ENCODE peak calls at places on chromosomes 6 and 20, in seven cellular contexts. One of them, this sample, is unnamed.

GRCh38 chr6:6008648-6009421 is 2.1 kb upstream of the NRN1 start:
- DNase-seq in stomach: peak; percentile 40
- DNase-seq in endothelial cell of umbilical vein: peak; percentile 86
- DNase-seq in H1: no peak
- DNase-seq in HCT116: peak; percentile 36
- DNase-seq in breast epithelium: no peak
- DNase-seq in HepG2: peak; percentile 23
- DNase-seq in this sample: no peak

GRCh38 chr6:40164345-40164755 is 230.1 kb upstream of the MOCS1 start:
- DNase-seq in stomach: no peak
- DNase-seq in endothelial cell of umbilical vein: no peak
- DNase-seq in H1: no peak
- DNase-seq in HCT116: no peak
- DNase-seq in breast epithelium: no peak
- DNase-seq in HepG2: no peak
- DNase-seq in this sample: no peak

GRCh38 chr6:105382918-105383317 is 20.0 kb downstream of the PREP start:
- DNase-seq in stomach: no peak
- DNase-seq in endothelial cell of umbilical vein: peak; percentile 19
- DNase-seq in H1: no peak
- DNase-seq in HCT116: no peak
- DNase-seq in breast epithelium: no peak
- DNase-seq in HepG2: no peak
- DNase-seq in this sample: no peak

GRCh38 chr6:105900120-105900937 is 185.8 kb upstream of the PRDM1 start:
- DNase-seq in stomach: no peak
- DNase-seq in endothelial cell of umbilical vein: peak; percentile 79
- DNase-seq in H1: no peak
- DNase-seq in HCT116: no peak
- DNase-seq in breast epithelium: no peak
- DNase-seq in HepG2: no peak
- DNase-seq in this sample: peak; percentile 86

GRCh38 chr6:139407718-139408222 is 33.3 kb upstream of the CITED2 start:
- DNase-seq in stomach: no peak
- DNase-seq in endothelial cell of umbilical vein: no peak
- DNase-seq in H1: no peak
- DNase-seq in HCT116: no peak
- DNase-seq in breast epithelium: no peak
- DNase-seq in HepG2: no peak
- DNase-seq in this sample: peak; percentile 26

GRCh38 chr6:66772785-66773184 is 1065.8 kb upstream of the EYS start:
- DNase-seq in stomach: no peak
- DNase-seq in endothelial cell of umbilical vein: no peak
- DNase-seq in H1: no peak
- DNase-seq in HCT116: no peak
- DNase-seq in breast epithelium: no peak
- DNase-seq in HepG2: no peak
- DNase-seq in this sample: no peak

GRCh38 chr6:75326557-75327258 is 42.1 kb upstream of the TMEM30A start:
- DNase-seq in stomach: no peak
- DNase-seq in endothelial cell of umbilical vein: no peak
- DNase-seq in H1: no peak
- DNase-seq in HCT116: no peak
- DNase-seq in breast epithelium: no peak
- DNase-seq in HepG2: no peak
- DNase-seq in this sample: no peak

GRCh38 chr6:43508481-43509141 is 1.5 kb downstream of the LRRC73 start:
- DNase-seq in stomach: no peak
- DNase-seq in endothelial cell of umbilical vein: no peak
- DNase-seq in H1: no peak
- DNase-seq in HCT116: no peak
- DNase-seq in breast epithelium: no peak
- DNase-seq in HepG2: no peak
- DNase-seq in this sample: no peak

GRCh38 chr20:6583134-6583738 is 184.2 kb upstream of the BMP2 start:
- DNase-seq in stomach: peak; percentile 49
- DNase-seq in endothelial cell of umbilical vein: peak; percentile 78
- DNase-seq in H1: peak; percentile 7
- DNase-seq in HCT116: no peak
- DNase-seq in breast epithelium: no peak
- DNase-seq in HepG2: peak; percentile 61
- DNase-seq in this sample: no peak

GRCh38 chr6:116990679-116991078 is 113.6 kb downstream of the RFX6 start:
- DNase-seq in stomach: no peak
- DNase-seq in endothelial cell of umbilical vein: no peak
- DNase-seq in H1: no peak
- DNase-seq in HCT116: no peak
- DNase-seq in breast epithelium: no peak
- DNase-seq in HepG2: no peak
- DNase-seq in this sample: no peak

GRCh38 chr6:105816875-105817274 is 269.3 kb upstream of the PRDM1 start:
- DNase-seq in stomach: no peak
- DNase-seq in endothelial cell of umbilical vein: no peak
- DNase-seq in H1: no peak
- DNase-seq in HCT116: no peak
- DNase-seq in breast epithelium: no peak
- DNase-seq in HepG2: no peak
- DNase-seq in this sample: no peak

GRCh38 chr6:30893001-30893591 is 8.8 kb downstream of the DDR1 start:
- DNase-seq in stomach: no peak
- DNase-seq in endothelial cell of umbilical vein: no peak
- DNase-seq in H1: no peak
- DNase-seq in HCT116: no peak
- DNase-seq in breast epithelium: no peak
- DNase-seq in HepG2: no peak
- DNase-seq in this sample: no peak

GRCh38 chr6:13615802-13616140 is 636 bp downstream of the NOL7 start:
- DNase-seq in stomach: peak; percentile 45
- DNase-seq in endothelial cell of umbilical vein: no peak
- DNase-seq in H1: no peak
- DNase-seq in HCT116: no peak
- DNase-seq in breast epithelium: no peak
- DNase-seq in HepG2: no peak
- DNase-seq in this sample: no peak

GRCh38 chr6:157188213-157188612 is 135.1 kb downstream of the TMEM242 start:
- DNase-seq in stomach: no peak
- DNase-seq in endothelial cell of umbilical vein: no peak
- DNase-seq in H1: no peak
- DNase-seq in HCT116: no peak
- DNase-seq in breast epithelium: no peak
- DNase-seq in HepG2: no peak
- DNase-seq in this sample: no peak

GRCh38 chr6:106512048-106512957 is 117.0 kb downstream of the RTN4IP1 start:
- DNase-seq in stomach: peak; percentile 84
- DNase-seq in endothelial cell of umbilical vein: peak; percentile 71
- DNase-seq in H1: no peak
- DNase-seq in HCT116: no peak
- DNase-seq in breast epithelium: peak; percentile 79
- DNase-seq in HepG2: peak; percentile 68
- DNase-seq in this sample: no peak

GRCh38 chr6:1129141-1129540 is 182.8 kb upstream of the FOXQ1 start:
- DNase-seq in stomach: no peak
- DNase-seq in endothelial cell of umbilical vein: no peak
- DNase-seq in H1: no peak
- DNase-seq in HCT116: no peak
- DNase-seq in breast epithelium: no peak
- DNase-seq in HepG2: no peak
- DNase-seq in this sample: no peak

GRCh38 chr6:105346052-105346451 is 56.8 kb downstream of the PREP start:
- DNase-seq in stomach: no peak
- DNase-seq in endothelial cell of umbilical vein: no peak
- DNase-seq in H1: no peak
- DNase-seq in HCT116: no peak
- DNase-seq in breast epithelium: no peak
- DNase-seq in HepG2: peak; percentile 41
- DNase-seq in this sample: no peak

GRCh38 chr6:74368746-74369145 is 672.7 kb downstream of the CD109 start:
- DNase-seq in stomach: no peak
- DNase-seq in endothelial cell of umbilical vein: no peak
- DNase-seq in H1: no peak
- DNase-seq in HCT116: no peak
- DNase-seq in breast epithelium: no peak
- DNase-seq in HepG2: no peak
- DNase-seq in this sample: no peak

GRCh38 chr6:38792356-38792755 is 77.2 kb downstream of the DNAH8 start:
- DNase-seq in stomach: no peak
- DNase-seq in endothelial cell of umbilical vein: no peak
- DNase-seq in H1: no peak
- DNase-seq in HCT116: no peak
- DNase-seq in breast epithelium: no peak
- DNase-seq in HepG2: no peak
- DNase-seq in this sample: no peak

GRCh38 chr6:152636675-152637421 is at the start of gene SYNE1:
- DNase-seq in stomach: peak; percentile 57
- DNase-seq in endothelial cell of umbilical vein: no peak
- DNase-seq in H1: no peak
- DNase-seq in HCT116: no peak
- DNase-seq in breast epithelium: no peak
- DNase-seq in HepG2: no peak
- DNase-seq in this sample: no peak

GRCh38 chr20:60001027-60001567 is 42.9 kb downstream of the CDH26 start:
- DNase-seq in stomach: no peak
- DNase-seq in endothelial cell of umbilical vein: no peak
- DNase-seq in H1: no peak
- DNase-seq in HCT116: no peak
- DNase-seq in breast epithelium: no peak
- DNase-seq in HepG2: no peak
- DNase-seq in this sample: peak; percentile 50

GRCh38 chr6:158283304-158284005 is 28.8 kb upstream of the TULP4 start:
- DNase-seq in stomach: no peak
- DNase-seq in endothelial cell of umbilical vein: no peak
- DNase-seq in H1: peak; percentile 23
- DNase-seq in HCT116: no peak
- DNase-seq in breast epithelium: no peak
- DNase-seq in HepG2: no peak
- DNase-seq in this sample: no peak

GRCh38 chr6:90249044-90249443 is 47.6 kb downstream of the BACH2 start:
- DNase-seq in stomach: no peak
- DNase-seq in endothelial cell of umbilical vein: no peak
- DNase-seq in H1: no peak
- DNase-seq in HCT116: no peak
- DNase-seq in breast epithelium: no peak
- DNase-seq in HepG2: no peak
- DNase-seq in this sample: no peak

DNA sequence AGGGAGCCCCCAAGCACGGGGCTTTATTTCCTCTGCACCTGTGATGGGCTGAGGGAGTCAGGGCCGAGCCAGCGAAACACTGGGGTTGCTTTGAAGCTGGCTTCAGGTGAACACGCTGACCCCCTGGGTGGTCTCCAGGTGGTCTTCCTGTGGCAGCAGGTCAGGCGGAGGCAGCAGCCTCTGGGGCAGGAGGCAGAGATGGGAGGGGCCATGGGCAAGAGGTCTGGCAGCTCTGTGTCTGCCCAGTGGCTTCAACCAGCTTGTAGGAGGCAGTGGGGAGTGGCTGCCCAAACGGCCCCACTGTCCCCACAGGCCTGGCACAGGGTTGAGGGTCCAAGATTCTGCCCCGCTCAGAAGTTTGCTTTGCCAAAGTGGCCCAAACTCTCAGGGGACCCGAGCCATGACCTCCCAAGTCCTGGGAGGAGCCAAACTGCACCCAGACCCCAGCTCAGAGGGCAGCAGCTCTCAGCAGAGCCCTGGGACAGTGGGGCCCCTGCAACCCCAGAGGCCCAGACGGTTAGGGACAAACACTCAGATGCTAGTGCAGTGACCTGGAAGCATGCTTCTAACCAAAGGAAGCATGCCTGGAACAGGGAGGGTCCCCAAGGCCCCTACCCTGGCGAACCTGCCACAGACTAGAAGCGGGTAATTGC is 15.3 kb downstream of the NTSR1 start:
- DNase-seq in stomach: no peak
- DNase-seq in endothelial cell of umbilical vein: no peak
- DNase-seq in H1: no peak
- DNase-seq in HCT116: no peak
- DNase-seq in breast epithelium: no peak
- DNase-seq in HepG2: no peak
- DNase-seq in this sample: no peak
- TF ChIP-seq POLR2AphosphoS5 in stomach: no peak
- TF ChIP-seq POLR2AphosphoS5 in endothelial cell of umbilical vein: no peak
- TF ChIP-seq POLR2AphosphoS5 in H1: no peak
- TF ChIP-seq POLR2AphosphoS5 in HCT116: no peak
- TF ChIP-seq POLR2AphosphoS5 in breast epithelium: no peak
- TF ChIP-seq POLR2AphosphoS5 in HepG2: no peak
- TF ChIP-seq POLR2AphosphoS5 in this sample: no peak

GRCh38 chr20:52937701-52938100 is 34.5 kb upstream of the TSHZ2 start:
- DNase-seq in stomach: no peak
- DNase-seq in endothelial cell of umbilical vein: no peak
- DNase-seq in H1: no peak
- DNase-seq in HCT116: no peak
- DNase-seq in breast epithelium: no peak
- DNase-seq in HepG2: peak; percentile 58
- DNase-seq in this sample: no peak
- TF ChIP-seq CTCF in stomach: no peak
- TF ChIP-seq CTCF in endothelial cell of umbilical vein: no peak
- TF ChIP-seq CTCF in H1: no peak
- TF ChIP-seq CTCF in HCT116: no peak
- TF ChIP-seq CTCF in breast epithelium: no peak
- TF ChIP-seq CTCF in HepG2: peak; percentile 55
- TF ChIP-seq CTCF in this sample: no peak

GRCh38 chr20:22582960-22583772 is 1.2 kb downstream of the FOXA2 start:
- DNase-seq in stomach: peak; percentile 31
- DNase-seq in endothelial cell of umbilical vein: no peak
- DNase-seq in H1: no peak
- DNase-seq in HCT116: no peak
- DNase-seq in breast epithelium: no peak
- DNase-seq in HepG2: peak; percentile 36
- DNase-seq in this sample: no peak
- TF ChIP-seq POLR2AphosphoS5 in stomach: no peak
- TF ChIP-seq POLR2AphosphoS5 in endothelial cell of umbilical vein: no peak
- TF ChIP-seq POLR2AphosphoS5 in H1: no peak
- TF ChIP-seq POLR2AphosphoS5 in HCT116: no peak
- TF ChIP-seq POLR2AphosphoS5 in breast epithelium: no peak
- TF ChIP-seq POLR2AphosphoS5 in HepG2: no peak
- TF ChIP-seq POLR2AphosphoS5 in this sample: no peak

DNA sequence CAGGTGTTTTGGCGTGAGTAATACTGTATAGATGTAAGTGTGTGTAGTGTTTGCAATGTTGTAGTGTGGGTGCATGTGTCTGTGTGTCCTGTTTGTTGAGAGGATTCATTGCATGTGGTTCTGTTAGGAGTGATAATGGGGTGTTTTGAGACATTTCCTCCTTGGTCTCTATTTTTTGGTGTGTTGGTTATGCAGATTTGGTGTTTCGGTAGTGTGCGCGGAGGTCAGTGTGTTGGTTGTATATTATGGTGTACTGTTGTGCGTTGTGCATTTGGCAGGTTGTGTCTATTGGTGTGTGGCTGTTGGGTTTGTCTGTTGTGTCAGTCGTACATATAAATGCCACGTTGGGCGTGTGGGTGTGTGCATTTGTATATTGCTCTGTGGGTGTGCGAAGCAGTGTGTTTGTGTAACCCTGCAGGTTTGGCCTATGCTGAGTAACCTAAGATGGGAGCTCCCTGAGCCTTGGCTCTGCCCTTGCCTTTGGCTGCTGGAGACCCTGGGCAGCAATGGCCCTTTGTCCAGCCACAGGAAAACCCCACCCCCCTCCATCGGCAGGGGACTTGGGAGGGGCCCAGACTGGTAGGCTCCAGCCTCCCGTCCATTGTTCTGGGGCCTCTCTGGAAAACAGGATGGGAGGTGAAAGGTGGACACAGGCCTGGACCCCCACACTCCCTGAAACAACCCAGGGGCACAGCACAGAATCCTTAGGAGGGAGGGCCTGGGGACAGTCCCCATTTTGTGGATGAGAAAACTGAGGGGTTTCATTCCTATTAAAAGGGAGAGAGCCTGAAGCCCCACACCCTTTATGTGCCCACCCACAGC is 10.3 kb upstream of the ID1 start:
- DNase-seq in stomach: peak; percentile 31
- DNase-seq in endothelial cell of umbilical vein: peak; percentile 62
- DNase-seq in H1: no peak
- DNase-seq in HCT116: no peak
- DNase-seq in breast epithelium: no peak
- DNase-seq in HepG2: peak; percentile 97
- DNase-seq in this sample: no peak
- TF ChIP-seq CTCF in stomach: no peak
- TF ChIP-seq CTCF in endothelial cell of umbilical vein: no peak
- TF ChIP-seq CTCF in H1: no peak
- TF ChIP-seq CTCF in HCT116: no peak
- TF ChIP-seq CTCF in breast epithelium: no peak
- TF ChIP-seq CTCF in HepG2: no peak
- TF ChIP-seq CTCF in this sample: no peak

This sample was measured in esophagus muscularis mucosa.